ENCODE peak calls at places on chromosomes 5 and 9, in ten cellular contexts. A, I, B, P, D, J, M, Q, T and U are unnamed samples.

GRCh38 chr5:91033370-91033769 is 349.7 kb downstream of the ARRDC3 start:
- DNase-seq in A (no peak), I (no peak), B (no peak), P (no peak), D (no peak), J (no peak), M (no peak), Q (no peak), T (peak; percentile 82), U (no peak)

GRCh38 chr5:75331095-75332090 is 5.6 kb upstream of the HMGCR start:
- DNase-seq in A (no peak), I (no peak), B (no peak), P (no peak), D (no peak), J (no peak), M (no peak), Q (no peak), T (no peak), U (no peak)

GRCh38 chr9:2127486-2127885 is 112.3 kb downstream of the SMARCA2 start:
- DNase-seq in A (no peak), I (no peak), B (no peak), P (no peak), D (no peak), J (no peak), M (no peak), Q (no peak), T (no peak), U (peak; percentile 56)

GRCh38 chr9:132768932-132769894 is 98.9 kb downstream of the GTF3C4 start:
- DNase-seq in A (peak; percentile 74), I (peak; percentile 62), B (no peak), P (peak; percentile 39), D (peak; percentile 73), J (no peak), M (peak; percentile 57), Q (peak; percentile 81), T (peak; percentile 51), U (peak; percentile 18)

GRCh38 chr5:89437450-89438435 is 554.8 kb upstream of the MEF2C start:
- DNase-seq in A (no peak), I (no peak), B (no peak), P (no peak), D (no peak), J (no peak), M (no peak), Q (no peak), T (no peak), U (peak; percentile 78)

GRCh38 chr5:173901705-173902104 is 13.6 kb downstream of the CPEB4 start:
- DNase-seq in A (no peak), I (no peak), B (no peak), P (no peak), D (no peak), J (no peak), M (no peak), Q (no peak), T (no peak), U (no peak)

GRCh38 chr9:95150903-95151302 is 166.6 kb downstream of the FANCC start:
- DNase-seq in A (no peak), I (no peak), B (no peak), P (no peak), D (no peak), J (no peak), M (no peak), Q (no peak), T (no peak), U (no peak)

GRCh38 chr9:34993502-34994428 is 4.2 kb downstream of the DNAJB5 start:
- DNase-seq in A (peak; percentile 41), I (no peak), B (no peak), P (no peak), D (peak; percentile 95), J (peak; percentile 89), M (no peak), Q (peak; percentile 90), T (no peak), U (peak; percentile 52)

GRCh38 chr9:3447813-3448212 is 78.0 kb downstream of the RFX3 start:
- DNase-seq in A (no peak), I (no peak), B (no peak), P (no peak), D (no peak), J (no peak), M (no peak), Q (no peak), T (no peak), U (no peak)

GRCh38 chr5:103262422-103262871 is 3.9 kb downstream of the MACIR start:
- DNase-seq in A (no peak), I (no peak), B (no peak), P (no peak), D (no peak), J (no peak), M (no peak), Q (no peak), T (no peak), U (peak; percentile 32)